ENCODE peak calls at places on chromosomes 4 and X, in five cellular contexts. One of them, this sample, is unnamed.

GRCh38 chr4:48899950-48900349 is 6.6 kb downstream of the OCIAD2 start:
- DNase-seq in body of pancreas: no peak
- DNase-seq in heart left ventricle: no peak
- DNase-seq in IMR-90: peak
- DNase-seq in upper lobe of left lung: no peak
- DNase-seq in this sample: no peak

GRCh38 chr4:107997001-107997788 is 7.5 kb downstream of the HADH start:
- DNase-seq in body of pancreas: no peak
- DNase-seq in heart left ventricle: peak
- DNase-seq in IMR-90: peak
- DNase-seq in upper lobe of left lung: peak
- DNase-seq in this sample: no peak

GRCh38 chr4:106704253-106704870 is 331.8 kb downstream of the DKK2 start:
- DNase-seq in body of pancreas: no peak
- DNase-seq in heart left ventricle: no peak
- DNase-seq in IMR-90: no peak
- DNase-seq in upper lobe of left lung: no peak
- DNase-seq in this sample: no peak

GRCh38 chrX:154369453-154370299 is 4.8 kb downstream of the FLNA start:
- DNase-seq in body of pancreas: peak
- DNase-seq in heart left ventricle: peak
- DNase-seq in IMR-90: peak
- DNase-seq in upper lobe of left lung: peak
- DNase-seq in this sample: peak

GRCh38 chr4:128573781-128574508 is 235.6 kb upstream of the JADE1 start:
- DNase-seq in body of pancreas: no peak
- DNase-seq in heart left ventricle: no peak
- DNase-seq in IMR-90: peak
- DNase-seq in upper lobe of left lung: no peak
- DNase-seq in this sample: peak

GRCh38 chr4:24373662-24374061 is 210.7 kb downstream of the DHX15 start:
- DNase-seq in body of pancreas: no peak
- DNase-seq in heart left ventricle: no peak
- DNase-seq in IMR-90: no peak
- DNase-seq in upper lobe of left lung: no peak
- DNase-seq in this sample: no peak

GRCh38 chrX:1451251-1451675 is 1.4 kb downstream of the ASMTL start:
- DNase-seq in body of pancreas: no peak
- DNase-seq in heart left ventricle: no peak
- DNase-seq in IMR-90: no peak
- DNase-seq in upper lobe of left lung: peak
- DNase-seq in this sample: no peak

GRCh38 chr4:184392748-184393334 is 81.5 kb downstream of the IRF2 start:
- DNase-seq in body of pancreas: no peak
- DNase-seq in heart left ventricle: no peak
- DNase-seq in IMR-90: no peak
- DNase-seq in upper lobe of left lung: no peak
- DNase-seq in this sample: no peak

GRCh38 chrX:19616959-19617358 is 101.7 kb upstream of the MAP3K15 start:
- DNase-seq in body of pancreas: no peak
- DNase-seq in heart left ventricle: no peak
- DNase-seq in IMR-90: peak
- DNase-seq in upper lobe of left lung: no peak
- DNase-seq in this sample: no peak

GRCh38 chr4:9703391-9703790 is 78.0 kb upstream of the DRD5 start:
- DNase-seq in body of pancreas: peak
- DNase-seq in heart left ventricle: no peak
- DNase-seq in IMR-90: no peak
- DNase-seq in upper lobe of left lung: peak
- DNase-seq in this sample: peak

GRCh38 chr4:55116450-55116849 is 8.9 kb downstream of the KDR start:
- DNase-seq in body of pancreas: no peak
- DNase-seq in heart left ventricle: no peak
- DNase-seq in IMR-90: no peak
- DNase-seq in upper lobe of left lung: no peak
- DNase-seq in this sample: no peak

DNA sequence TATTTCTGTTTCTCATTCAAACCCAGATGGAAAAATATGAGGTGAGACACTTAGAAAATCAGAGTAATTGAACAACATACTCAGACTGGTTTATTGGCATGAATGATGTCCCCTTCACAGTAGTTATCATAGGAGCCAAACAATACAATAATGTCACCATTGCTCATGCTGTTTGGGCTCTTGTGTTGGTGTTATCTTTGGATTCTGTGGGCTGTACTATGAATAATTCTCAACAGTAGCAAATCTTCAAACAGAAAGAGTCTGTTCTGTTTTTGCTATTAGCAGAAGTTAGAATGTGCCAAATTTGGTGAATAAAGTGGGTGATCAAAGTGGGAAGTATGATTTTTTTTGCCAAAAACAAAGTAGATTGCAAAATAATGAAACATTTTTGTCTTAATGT is 58.2 kb downstream of the GRID2 start:
- DNase-seq in body of pancreas: no peak
- DNase-seq in heart left ventricle: no peak
- DNase-seq in IMR-90: no peak
- DNase-seq in upper lobe of left lung: no peak
- DNase-seq in this sample: no peak
- TF ChIP-seq CTCF in body of pancreas: no peak
- TF ChIP-seq CTCF in heart left ventricle: no peak
- TF ChIP-seq CTCF in IMR-90: no peak
- TF ChIP-seq CTCF in upper lobe of left lung: no peak
- TF ChIP-seq CTCF in this sample: no peak

DNA sequence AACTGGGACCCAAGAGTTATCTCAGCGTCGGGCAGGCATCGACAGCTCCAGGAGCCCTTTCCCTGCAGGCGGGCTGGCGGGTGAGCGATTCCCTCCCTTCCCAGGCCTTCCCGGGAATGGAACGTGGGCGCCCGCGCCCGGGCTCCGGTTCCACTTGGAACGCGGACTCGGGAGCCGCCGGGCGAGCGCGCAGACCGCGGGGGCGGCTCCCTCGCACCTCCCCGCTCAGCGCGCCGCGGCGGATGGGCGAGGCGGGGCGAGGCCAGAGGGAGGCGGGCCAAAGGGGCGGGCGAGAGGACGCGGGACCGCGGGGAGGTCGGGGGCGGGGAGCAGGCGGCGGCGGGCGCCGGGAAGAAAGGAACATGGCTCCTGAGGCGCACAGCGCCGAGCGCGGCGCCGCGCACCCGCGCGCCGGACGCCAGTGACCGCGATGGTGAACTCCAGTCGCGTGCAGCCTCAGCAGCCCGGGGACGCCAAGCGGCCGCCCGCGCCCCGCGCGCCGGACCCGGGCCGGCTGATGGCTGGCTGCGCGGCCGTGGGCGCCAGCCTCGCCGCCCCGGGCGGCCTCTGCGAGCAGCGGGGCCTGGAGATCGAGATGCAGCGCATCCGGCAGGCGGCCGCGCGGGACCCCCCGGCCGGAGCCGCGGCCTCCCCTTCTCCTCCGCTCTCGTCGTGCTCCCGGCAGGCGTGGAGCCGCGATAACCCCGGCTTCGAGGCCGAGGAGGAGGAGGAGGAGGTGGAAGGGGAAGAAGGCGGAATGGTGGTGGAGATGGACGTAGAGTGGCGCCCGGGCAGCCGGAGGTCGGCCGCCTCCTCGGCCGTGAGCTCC is at the start of gene PKD2:
- DNase-seq in body of pancreas: peak
- DNase-seq in heart left ventricle: peak
- DNase-seq in IMR-90: peak
- DNase-seq in upper lobe of left lung: peak
- DNase-seq in this sample: peak
- TF ChIP-seq POLR2A in body of pancreas: peak
- TF ChIP-seq POLR2A in heart left ventricle: no peak
- TF ChIP-seq POLR2A in IMR-90: peak
- TF ChIP-seq POLR2A in upper lobe of left lung: peak
- TF ChIP-seq POLR2A in this sample: peak

GRCh38 chrX:9339603-9340569 is 125.0 kb upstream of the TBL1X start:
- DNase-seq in body of pancreas: no peak
- DNase-seq in heart left ventricle: peak
- DNase-seq in IMR-90: no peak
- DNase-seq in upper lobe of left lung: no peak
- DNase-seq in this sample: no peak

GRCh38 chrX:9338986-9339385 is 125.9 kb upstream of the TBL1X start:
- DNase-seq in body of pancreas: no peak
- DNase-seq in heart left ventricle: no peak
- DNase-seq in IMR-90: no peak
- DNase-seq in upper lobe of left lung: no peak
- DNase-seq in this sample: no peak

GRCh38 chrX:9341305-9342201 is 123.3 kb upstream of the TBL1X start:
- DNase-seq in body of pancreas: peak
- DNase-seq in heart left ventricle: peak
- DNase-seq in IMR-90: peak
- DNase-seq in upper lobe of left lung: peak
- DNase-seq in this sample: peak

GRCh38 chrX:9342581-9343051 is 122.2 kb upstream of the TBL1X start:
- DNase-seq in body of pancreas: peak
- DNase-seq in heart left ventricle: peak
- DNase-seq in IMR-90: peak
- DNase-seq in upper lobe of left lung: peak
- DNase-seq in this sample: peak

DNA sequence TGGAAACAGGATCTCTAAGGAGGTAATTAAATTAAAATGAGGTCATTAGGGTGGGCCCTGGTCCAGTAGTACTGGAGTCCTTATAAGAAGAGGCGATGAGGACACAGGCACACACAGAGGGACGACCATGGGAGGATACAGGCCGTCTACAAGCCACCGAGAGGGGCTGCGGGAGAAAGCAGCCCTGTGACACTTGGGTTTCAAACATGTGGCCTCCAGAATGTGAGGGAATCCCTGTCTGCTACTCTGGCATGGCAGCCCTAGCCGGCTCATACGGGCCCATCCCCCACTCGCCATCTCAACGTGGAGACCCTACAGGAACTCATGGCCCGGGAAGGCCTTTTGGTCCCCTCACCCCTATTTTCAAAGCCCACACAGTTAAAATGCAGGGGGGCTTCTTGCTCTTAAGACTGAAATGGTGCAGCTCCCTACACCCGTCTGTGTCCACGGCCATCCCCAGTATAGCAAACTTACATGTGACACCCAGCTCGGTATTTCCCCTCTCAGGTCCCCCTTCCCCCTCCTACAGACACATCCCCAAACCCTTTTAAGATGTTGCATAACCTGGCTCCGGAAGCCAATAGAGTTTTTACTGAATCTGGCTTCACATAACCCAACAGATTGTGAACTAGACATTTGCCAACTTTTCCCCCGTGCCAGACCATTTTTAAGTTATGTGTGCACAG is 124.1 kb upstream of the TBL1X start:
- DNase-seq in body of pancreas: no peak
- DNase-seq in heart left ventricle: peak
- DNase-seq in IMR-90: peak
- DNase-seq in upper lobe of left lung: peak
- DNase-seq in this sample: peak
- H3K4me3 ChIP-seq in body of pancreas: no peak
- H3K4me3 ChIP-seq in heart left ventricle: no peak
- H3K4me3 ChIP-seq in IMR-90: no peak
- H3K4me3 ChIP-seq in upper lobe of left lung: peak
- H3K4me3 ChIP-seq in this sample: no peak

GRCh38 chr4:13601060-13601459 is 26.5 kb downstream of the BOD1L1 start:
- DNase-seq in body of pancreas: no peak
- DNase-seq in heart left ventricle: no peak
- DNase-seq in IMR-90: no peak
- DNase-seq in upper lobe of left lung: peak
- DNase-seq in this sample: no peak

GRCh38 chr4:13597141-13597540 is 30.4 kb downstream of the BOD1L1 start:
- DNase-seq in body of pancreas: no peak
- DNase-seq in heart left ventricle: no peak
- DNase-seq in IMR-90: no peak
- DNase-seq in upper lobe of left lung: no peak
- DNase-seq in this sample: no peak

GRCh38 chr4:13597604-13598003 is 29.9 kb downstream of the BOD1L1 start:
- DNase-seq in body of pancreas: no peak
- DNase-seq in heart left ventricle: no peak
- DNase-seq in IMR-90: peak
- DNase-seq in upper lobe of left lung: no peak
- DNase-seq in this sample: no peak

GRCh38 chr4:13601848-13602247 is 25.7 kb downstream of the BOD1L1 start:
- DNase-seq in body of pancreas: no peak
- DNase-seq in heart left ventricle: no peak
- DNase-seq in IMR-90: no peak
- DNase-seq in upper lobe of left lung: no peak
- DNase-seq in this sample: no peak

GRCh38 chr4:13599159-13599558 is 28.4 kb downstream of the BOD1L1 start:
- DNase-seq in body of pancreas: no peak
- DNase-seq in heart left ventricle: no peak
- DNase-seq in IMR-90: no peak
- DNase-seq in upper lobe of left lung: no peak
- DNase-seq in this sample: peak
- TF ChIP-seq CTCF in body of pancreas: no peak
- TF ChIP-seq CTCF in heart left ventricle: no peak
- TF ChIP-seq CTCF in IMR-90: peak
- TF ChIP-seq CTCF in upper lobe of left lung: no peak
- TF ChIP-seq CTCF in this sample: no peak

DNA sequence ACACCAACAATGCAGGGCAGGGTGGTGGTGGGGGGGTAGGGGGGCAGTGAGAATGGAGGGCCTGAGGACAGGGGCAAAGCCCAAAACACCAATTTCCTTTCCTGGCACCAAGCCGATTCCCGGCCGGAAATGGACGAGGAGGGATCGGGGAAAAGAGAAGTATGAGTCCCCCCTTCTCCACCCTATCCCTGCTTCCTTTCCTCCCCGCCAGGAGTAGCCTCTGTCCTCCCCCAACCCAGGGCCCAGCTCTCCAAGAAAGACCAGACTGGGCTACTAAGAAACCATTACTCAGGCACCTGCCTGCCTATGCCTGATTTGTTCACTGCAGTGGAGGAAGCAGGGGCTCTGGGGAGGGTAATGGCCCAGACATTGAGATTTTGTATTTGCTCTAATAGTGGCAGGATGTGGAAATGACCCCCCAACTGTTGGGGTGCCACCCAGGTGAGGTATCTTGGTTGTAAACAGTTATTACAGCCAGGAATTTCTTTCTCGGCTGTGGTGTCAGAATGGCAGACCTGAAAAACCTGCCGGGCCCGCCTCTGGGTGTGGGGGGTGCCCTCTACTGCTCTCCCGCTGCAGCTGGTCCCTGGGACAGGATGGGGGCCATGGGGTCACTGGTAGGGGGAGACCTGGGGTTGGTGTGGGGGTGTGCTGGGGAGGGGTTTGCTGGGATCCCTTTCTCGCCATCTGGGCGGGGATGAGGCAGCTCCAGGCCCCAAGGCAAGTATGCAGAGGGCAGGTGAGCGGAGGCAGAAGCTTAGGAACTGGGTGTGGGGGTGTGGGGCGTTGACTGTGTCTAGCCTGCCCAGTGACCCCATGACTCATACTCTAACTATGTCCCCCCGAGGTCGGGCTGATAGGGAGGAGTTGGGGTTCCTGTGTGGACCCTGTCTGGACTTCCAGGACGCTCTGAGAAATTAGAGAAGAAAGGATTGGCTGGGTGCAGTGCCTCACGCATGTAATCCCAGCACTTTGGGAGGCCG is 701 bp downstream of the CCDC120 start:
- DNase-seq in body of pancreas: peak
- DNase-seq in heart left ventricle: no peak
- DNase-seq in IMR-90: no peak
- DNase-seq in upper lobe of left lung: no peak
- DNase-seq in this sample: no peak
- TF ChIP-seq POLR2A in body of pancreas: peak
- TF ChIP-seq POLR2A in heart left ventricle: no peak
- TF ChIP-seq POLR2A in IMR-90: no peak
- TF ChIP-seq POLR2A in upper lobe of left lung: no peak
- TF ChIP-seq POLR2A in this sample: no peak

GRCh38 chr4:38610844-38611550 is 53.0 kb upstream of the KLF3 start:
- DNase-seq in body of pancreas: peak
- DNase-seq in heart left ventricle: peak
- DNase-seq in IMR-90: no peak
- DNase-seq in upper lobe of left lung: peak
- DNase-seq in this sample: peak
- H3K4me3 ChIP-seq in body of pancreas: no peak
- H3K4me3 ChIP-seq in heart left ventricle: no peak
- H3K4me3 ChIP-seq in IMR-90: no peak
- H3K4me3 ChIP-seq in upper lobe of left lung: peak
- H3K4me3 ChIP-seq in this sample: no peak

This sample was measured in thyroid gland.